ENCODE peak calls at places on chromosomes 13 and 19, in seven cellular contexts. One of them, this sample, is unnamed.

GRCh38 chr19:41698746-41699230 is 9.6 kb upstream of the CEACAM5 start:
- DNase-seq in GM12891: no peak
- DNase-seq in transverse colon: peak; percentile 19
- DNase-seq in adrenal gland: no peak
- DNase-seq in stomach: peak; percentile 4
- DNase-seq in tibial nerve: no peak
- DNase-seq in uterus: no peak
- DNase-seq in this sample: no peak

GRCh38 chr19:12782424-12783225 is 7.3 kb upstream of the HOOK2 start:
- DNase-seq in transverse colon: peak; percentile 90
- DNase-seq in uterus: peak; percentile 93
- DNase-seq in stomach: peak; percentile 80
- DNase-seq in GM12891: no peak
- DNase-seq in tibial nerve: peak; percentile 81
- DNase-seq in adrenal gland: peak; percentile 94
- DNase-seq in this sample: no peak

GRCh38 chr19:37948362-37948761 is 41.4 kb downstream of the SIPA1L3 start:
- DNase-seq in GM12891: no peak
- DNase-seq in uterus: no peak
- DNase-seq in tibial nerve: no peak
- DNase-seq in adrenal gland: no peak
- DNase-seq in stomach: peak; percentile 2
- DNase-seq in transverse colon: no peak
- DNase-seq in this sample: no peak

GRCh38 chr19:10762656-10763055 is 44.8 kb downstream of the DNM2 start:
- DNase-seq in uterus: no peak
- DNase-seq in tibial nerve: no peak
- DNase-seq in stomach: no peak
- DNase-seq in adrenal gland: no peak
- DNase-seq in GM12891: no peak
- DNase-seq in transverse colon: peak; percentile 81
- DNase-seq in this sample: no peak

GRCh38 chr13:103156346-103156998 is 90.3 kb upstream of the SLC10A2 start:
- DNase-seq in uterus: no peak
- DNase-seq in adrenal gland: no peak
- DNase-seq in tibial nerve: no peak
- DNase-seq in GM12891: no peak
- DNase-seq in transverse colon: no peak
- DNase-seq in stomach: no peak
- DNase-seq in this sample: no peak

GRCh38 chr13:104854007-104854406 is 1681.5 kb downstream of the EFNB2 start:
- DNase-seq in tibial nerve: no peak
- DNase-seq in adrenal gland: no peak
- DNase-seq in uterus: no peak
- DNase-seq in GM12891: no peak
- DNase-seq in stomach: no peak
- DNase-seq in transverse colon: no peak
- DNase-seq in this sample: no peak

GRCh38 chr13:113861433-113862030 is 2.3 kb downstream of the GAS6 start:
- DNase-seq in uterus: no peak
- DNase-seq in tibial nerve: no peak
- DNase-seq in GM12891: no peak
- DNase-seq in stomach: no peak
- DNase-seq in adrenal gland: no peak
- DNase-seq in transverse colon: no peak
- DNase-seq in this sample: no peak

GRCh38 chr19:56273563-56274117 is 1.1 kb downstream of the EDDM13 start:
- DNase-seq in transverse colon: no peak
- DNase-seq in stomach: no peak
- DNase-seq in uterus: no peak
- DNase-seq in adrenal gland: no peak
- DNase-seq in GM12891: no peak
- DNase-seq in tibial nerve: no peak
- DNase-seq in this sample: peak; percentile 70

GRCh38 chr19:7993560-7993959 is 11.9 kb downstream of the ELAVL1 start:
- DNase-seq in stomach: no peak
- DNase-seq in transverse colon: no peak
- DNase-seq in GM12891: no peak
- DNase-seq in adrenal gland: no peak
- DNase-seq in uterus: no peak
- DNase-seq in tibial nerve: no peak
- DNase-seq in this sample: no peak

GRCh38 chr19:6126335-6126974 is 9.0 kb upstream of the ACSBG2 start:
- DNase-seq in GM12891: no peak
- DNase-seq in transverse colon: no peak
- DNase-seq in uterus: no peak
- DNase-seq in adrenal gland: no peak
- DNase-seq in stomach: no peak
- DNase-seq in tibial nerve: no peak
- DNase-seq in this sample: peak; percentile 61

GRCh38 chr19:55641376-55642152 is 762 bp downstream of the ZNF580 start:
- DNase-seq in adrenal gland: no peak
- DNase-seq in transverse colon: no peak
- DNase-seq in tibial nerve: no peak
- DNase-seq in stomach: no peak
- DNase-seq in GM12891: no peak
- DNase-seq in uterus: no peak
- DNase-seq in this sample: peak; percentile 95

GRCh38 chr13:74767031-74767430 is 632.8 kb upstream of the KLF12 start:
- DNase-seq in tibial nerve: no peak
- DNase-seq in GM12891: no peak
- DNase-seq in uterus: no peak
- DNase-seq in stomach: no peak
- DNase-seq in adrenal gland: no peak
- DNase-seq in transverse colon: no peak
- DNase-seq in this sample: no peak

GRCh38 chr19:28920269-28921066 is 292.5 kb downstream of the UQCRFS1 start:
- DNase-seq in uterus: no peak
- DNase-seq in adrenal gland: no peak
- DNase-seq in GM12891: no peak
- DNase-seq in tibial nerve: no peak
- DNase-seq in stomach: no peak
- DNase-seq in transverse colon: no peak
- DNase-seq in this sample: no peak

GRCh38 chr19:480016-480855 is 16.1 kb upstream of the MADCAM1 start:
- DNase-seq in adrenal gland: peak; percentile 78
- DNase-seq in tibial nerve: peak; percentile 86
- DNase-seq in transverse colon: peak; percentile 77
- DNase-seq in stomach: peak; percentile 85
- DNase-seq in GM12891: no peak
- DNase-seq in uterus: peak; percentile 50
- DNase-seq in this sample: no peak

GRCh38 chr13:73973156-73973555 is 161.0 kb downstream of the KLF12 start:
- DNase-seq in transverse colon: no peak
- DNase-seq in uterus: no peak
- DNase-seq in stomach: no peak
- DNase-seq in tibial nerve: no peak
- DNase-seq in GM12891: no peak
- DNase-seq in adrenal gland: no peak
- DNase-seq in this sample: no peak

GRCh38 chr19:27971071-27971470 is 1241.9 kb downstream of the UQCRFS1 start:
- DNase-seq in tibial nerve: no peak
- DNase-seq in transverse colon: no peak
- DNase-seq in GM12891: no peak
- DNase-seq in adrenal gland: no peak
- DNase-seq in uterus: no peak
- DNase-seq in stomach: no peak
- DNase-seq in this sample: no peak

GRCh38 chr19:18279516-18280246 is 1.7 kb downstream of the JUND start:
- DNase-seq in adrenal gland: peak; percentile 92
- DNase-seq in transverse colon: peak; percentile 94
- DNase-seq in stomach: peak; percentile 92
- DNase-seq in uterus: peak; percentile 94
- DNase-seq in tibial nerve: peak; percentile 89
- DNase-seq in GM12891: peak; percentile 95
- DNase-seq in this sample: peak; percentile 87
- TF ChIP-seq POLR2A in adrenal gland: peak; percentile 95
- TF ChIP-seq POLR2A in transverse colon: peak; percentile 93
- TF ChIP-seq POLR2A in stomach: no peak
- TF ChIP-seq POLR2A in uterus: peak; percentile 95
- TF ChIP-seq POLR2A in tibial nerve: peak; percentile 92
- TF ChIP-seq POLR2A in GM12891: no peak
- TF ChIP-seq POLR2A in this sample: peak; percentile 18

DNA sequence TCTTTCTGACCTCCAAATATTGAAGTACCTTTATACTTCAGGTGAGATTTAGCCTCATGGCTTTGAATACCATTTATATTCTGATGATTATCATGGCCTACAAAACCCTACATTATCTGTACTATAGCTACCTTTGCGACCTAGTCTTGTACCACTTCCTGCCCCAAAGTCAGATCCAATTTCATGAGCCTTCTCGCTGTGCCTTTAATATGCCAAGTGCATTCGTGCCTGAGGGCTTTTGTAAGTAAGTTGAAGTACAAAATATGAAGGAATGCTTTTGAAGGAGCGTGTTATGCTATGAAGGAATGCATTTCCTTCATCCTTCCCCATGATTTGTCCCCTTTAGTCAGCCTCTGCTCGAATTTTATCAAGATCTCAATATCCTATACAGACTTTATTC is 9.3 kb upstream of the RASL11A start:
- DNase-seq in adrenal gland: no peak
- DNase-seq in stomach: no peak
- DNase-seq in GM12891: no peak
- DNase-seq in tibial nerve: no peak
- DNase-seq in transverse colon: no peak
- DNase-seq in uterus: no peak
- DNase-seq in this sample: no peak
- TF ChIP-seq POLR2A in adrenal gland: no peak
- TF ChIP-seq POLR2A in stomach: no peak
- TF ChIP-seq POLR2A in GM12891: no peak
- TF ChIP-seq POLR2A in tibial nerve: no peak
- TF ChIP-seq POLR2A in transverse colon: no peak
- TF ChIP-seq POLR2A in uterus: no peak
- TF ChIP-seq POLR2A in this sample: no peak

DNA sequence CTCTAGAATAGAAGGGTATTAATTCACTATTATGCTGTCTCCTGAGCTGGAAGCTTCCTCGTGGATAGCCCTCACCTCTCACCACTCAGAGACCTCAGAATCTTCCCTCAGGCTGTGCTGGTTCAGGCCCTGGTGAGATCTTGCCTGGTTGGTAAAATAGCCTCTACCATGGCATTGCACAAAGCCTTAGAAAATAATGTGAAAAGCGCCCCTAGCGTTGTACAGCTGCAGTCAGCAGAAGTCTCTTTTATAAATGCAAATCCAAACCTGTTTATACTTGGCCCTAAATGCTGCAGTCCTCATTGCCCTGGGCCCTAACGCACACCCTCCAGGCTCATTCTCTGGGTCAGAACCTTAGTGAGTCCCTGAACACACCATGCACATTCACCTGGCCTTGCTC is 150.9 kb downstream of the KCTD15 start:
- DNase-seq in adrenal gland: no peak
- DNase-seq in stomach: no peak
- DNase-seq in transverse colon: no peak
- DNase-seq in uterus: no peak
- DNase-seq in tibial nerve: no peak
- DNase-seq in GM12891: no peak
- DNase-seq in this sample: no peak
- TF ChIP-seq POLR2A in adrenal gland: no peak
- TF ChIP-seq POLR2A in stomach: no peak
- TF ChIP-seq POLR2A in transverse colon: no peak
- TF ChIP-seq POLR2A in uterus: no peak
- TF ChIP-seq POLR2A in tibial nerve: no peak
- TF ChIP-seq POLR2A in GM12891: no peak
- TF ChIP-seq POLR2A in this sample: no peak

GRCh38 chr19:44164673-44165512 is at the start of gene ZNF226:
- DNase-seq in uterus: peak; percentile 91
- DNase-seq in GM12891: peak; percentile 46
- DNase-seq in adrenal gland: peak; percentile 88
- DNase-seq in transverse colon: peak; percentile 91
- DNase-seq in stomach: peak; percentile 91
- DNase-seq in tibial nerve: peak; percentile 86
- DNase-seq in this sample: peak; percentile 91
- TF ChIP-seq POLR2A in uterus: no peak
- TF ChIP-seq POLR2A in GM12891: peak; percentile 87
- TF ChIP-seq POLR2A in adrenal gland: peak; percentile 76
- TF ChIP-seq POLR2A in transverse colon: peak; percentile 26
- TF ChIP-seq POLR2A in stomach: no peak
- TF ChIP-seq POLR2A in tibial nerve: no peak
- TF ChIP-seq POLR2A in this sample: peak; percentile 76

DNA sequence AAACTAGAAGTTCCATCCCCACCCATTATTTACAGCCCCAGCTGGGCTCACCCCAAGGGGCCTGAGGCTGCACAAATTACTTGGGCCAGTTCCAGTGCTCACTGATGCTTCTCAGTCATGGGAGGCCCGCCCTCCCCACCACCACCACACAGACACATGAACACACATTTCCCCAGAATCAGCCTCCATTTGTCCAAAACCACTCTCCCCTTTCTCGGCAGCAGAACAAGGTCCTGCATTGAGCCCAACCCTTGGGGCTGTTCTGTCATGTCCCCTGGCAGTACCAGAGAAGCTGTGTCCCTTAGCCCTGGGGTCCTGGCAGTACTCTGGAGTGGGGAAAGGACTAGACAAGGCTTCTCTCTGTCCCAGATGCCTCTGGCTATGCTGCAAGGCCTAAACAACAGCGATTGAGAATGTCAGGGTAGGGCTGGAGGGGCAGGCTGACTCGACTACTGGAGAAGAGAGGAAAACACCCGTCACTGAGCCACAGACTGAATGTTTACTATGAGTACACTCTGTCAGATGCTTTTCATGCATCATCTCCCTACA is 21.8 kb downstream of the SAMD4B start:
- DNase-seq in adrenal gland: no peak
- DNase-seq in stomach: no peak
- DNase-seq in transverse colon: no peak
- DNase-seq in GM12891: no peak
- DNase-seq in tibial nerve: peak; percentile 49
- DNase-seq in uterus: no peak
- DNase-seq in this sample: no peak
- TF ChIP-seq POLR2A in adrenal gland: no peak
- TF ChIP-seq POLR2A in stomach: no peak
- TF ChIP-seq POLR2A in transverse colon: no peak
- TF ChIP-seq POLR2A in GM12891: no peak
- TF ChIP-seq POLR2A in tibial nerve: no peak
- TF ChIP-seq POLR2A in uterus: no peak
- TF ChIP-seq POLR2A in this sample: no peak

This sample was measured in H54.